ENCODE peak calls at places on chromosome 12, in ten cellular contexts. M is HepG2; S is K562; A is CD4-positive, CD25-positive, alpha-beta regulatory T cell; X is body of pancreas; W is effector memory CD4-positive, alpha-beta T cell; C is PC-9; T is MG63; O is breast epithelium; Y is left ventricle myocardium inferior. B is an unnamed sample. For H3K9me3, the result is how much of the 10 kb centered on the place peaks cover.

GRCh38 chr12:8034802-8035201 is 2.3 kb downstream of the FOXJ2 start:
- DNase-seq in T (no peak), W (no peak), A (no peak), C (peak), S (peak), O (no peak), M (no peak), Y (no peak), X (no peak), B (no peak)

GRCh38 chr12:66197413-66198055 is 8.5 kb downstream of the IRAK3 start:
- DNase-seq in S (no peak), W (no peak), M (no peak), X (no peak), Y (no peak), O (no peak), C (no peak), T (no peak), A (no peak), B (no peak)

GRCh38 chr12:95815635-95816212 is 25.2 kb upstream of the NTN4 start:
- DNase-seq in X (no peak), S (no peak), Y (no peak), M (peak), T (no peak), A (no peak), W (no peak), C (peak), O (no peak), B (no peak)

GRCh38 chr12:118126119-118126757 is 9.7 kb upstream of the PEBP1 start:
- DNase-seq in O (peak), M (peak), T (no peak), W (no peak), S (no peak), A (no peak), Y (peak), X (peak), C (no peak), B (no peak)

GRCh38 chr12:120766569-120766965 is 40.9 kb downstream of the ACADS start:
- DNase-seq in S (no peak), W (no peak), A (no peak), C (no peak), T (no peak), Y (no peak), O (no peak), X (no peak), M (no peak), B (no peak)

GRCh38 chr12:101925352-101925751 is 48.0 kb downstream of the DRAM1 start:
- DNase-seq in O (peak), A (no peak), X (peak), Y (peak), T (peak), C (peak), S (no peak), W (no peak), M (no peak), B (no peak)

GRCh38 chr12:123741937-123742572 is 20.0 kb upstream of the DNAH10 start:
- DNase-seq in S (no peak), A (no peak), Y (no peak), C (no peak), O (no peak), M (no peak), X (no peak), W (no peak), T (no peak), B (no peak)

GRCh38 chr12:58521152-58521551 is 399.2 kb downstream of the LRIG3 start:
- DNase-seq in X (no peak), W (no peak), O (no peak), M (no peak), S (no peak), C (no peak), T (no peak), Y (no peak), A (no peak), B (no peak)

GRCh38 chr12:120352117-120352516 is 16.8 kb downstream of the MSI1 start:
- DNase-seq in O (no peak), C (no peak), W (no peak), S (no peak), T (peak), X (no peak), M (no peak), Y (no peak), A (no peak), B (no peak)

GRCh38 chr12:58665375-58665774 is 254.9 kb downstream of the LRIG3 start:
- DNase-seq in W (no peak), X (no peak), T (no peak), S (no peak), M (no peak), O (no peak), Y (no peak), C (no peak), A (no peak), B (no peak)

GRCh38 chr12:88450130-88450529 is 130.1 kb downstream of the KITLG start:
- DNase-seq in S (no peak), T (peak), Y (no peak), X (no peak), W (no peak), C (no peak), O (no peak), M (no peak), A (no peak), B (no peak)

GRCh38 chr12:50924439-50925341 is 27.7 kb upstream of the HIGD1C start:
- DNase-seq in O (peak), T (peak), A (peak), W (no peak), X (peak), M (peak), S (peak), C (peak), Y (peak), B (no peak)

GRCh38 chr12:22672951-22673350 is 48.0 kb downstream of the ETNK1 start:
- DNase-seq in C (no peak), A (no peak), T (peak), M (no peak), X (no peak), W (no peak), S (no peak), Y (no peak), O (no peak), B (no peak)

GRCh38 chr12:50119387-50119786 is 7.4 kb downstream of the COX14 start:
- DNase-seq in X (no peak), A (no peak), Y (no peak), C (no peak), S (no peak), M (no peak), T (no peak), W (no peak), O (no peak), B (no peak)

GRCh38 chr12:66603458-66603857 is 75.4 kb downstream of the GRIP1 start:
- DNase-seq in S (no peak), X (peak), W (no peak), T (no peak), O (no peak), Y (no peak), C (no peak), M (no peak), A (no peak), B (no peak)

GRCh38 chr12:80567391-80567790 is 123.4 kb downstream of the PTPRQ start:
- DNase-seq in M (no peak), O (no peak), T (no peak), W (no peak), S (no peak), Y (no peak), C (no peak), X (no peak), A (no peak), B (no peak)

GRCh38 chr12:106682594-106683234 is 91.8 kb upstream of the RIC8B start:
- DNase-seq in T (no peak), W (no peak), C (no peak), O (no peak), M (peak), S (no peak), A (no peak), Y (no peak), X (no peak), B (no peak)

GRCh38 chr12:124696689-124697476 is 129.5 kb upstream of the NCOR2 start:
- DNase-seq in S (no peak), C (no peak), O (no peak), M (no peak), X (no peak), A (no peak), W (no peak), T (no peak), Y (no peak), B (no peak)

GRCh38 chr12:11695321-11695720 is 45.8 kb downstream of the ETV6 start:
- DNase-seq in O (no peak), M (no peak), X (peak), S (no peak), W (no peak), C (no peak), A (no peak), T (peak), Y (no peak), B (no peak)

GRCh38 chr12:115598827-115599226 is 678.7 kb downstream of the MED13L start:
- DNase-seq in X (no peak), M (no peak), A (no peak), Y (no peak), C (no peak), T (no peak), W (no peak), S (no peak), O (no peak), B (no peak)

GRCh38 chr12:54993181-54993835 is 8.7 kb upstream of the TESPA1 start:
- DNase-seq in Y (no peak), T (peak), A (peak), W (peak), S (peak), O (no peak), C (peak), X (peak), M (peak), B (peak)

GRCh38 chr12:87871061-87871460 is 158.1 kb downstream of the C12orf50 start:
- DNase-seq in C (no peak), X (no peak), M (no peak), T (no peak), W (no peak), A (no peak), S (no peak), Y (no peak), O (no peak), B (no peak)

GRCh38 chr12:76890407-76891143 is 11.8 kb upstream of the CSRP2 start:
- DNase-seq in Y (no peak), X (no peak), T (no peak), M (no peak), W (no peak), S (no peak), O (no peak), A (no peak), C (no peak), B (no peak)

GRCh38 chr12:93742086-93742934 is 65.1 kb downstream of the CRADD start:
- DNase-seq in W (peak), S (peak), A (peak), Y (peak), X (peak), T (peak), M (peak), O (peak), C (peak), B (peak)

GRCh38 chr12:81722004-81722403 is 37.1 kb downstream of the PPFIA2 start:
- DNase-seq in X (no peak), M (no peak), Y (no peak), O (no peak), S (no peak), W (no peak), T (no peak), A (no peak), C (no peak), B (no peak)

GRCh38 chr12:120955232-120955631 is 23.1 kb upstream of the HNF1A start:
- DNase-seq in M (no peak), W (no peak), X (no peak), S (no peak), Y (no peak), A (no peak), T (no peak), C (peak), O (no peak), B (no peak)

GRCh38 chr12:88572785-88573565 is 7.3 kb downstream of the KITLG start:
- DNase-seq in Y (no peak), C (no peak), O (no peak), A (no peak), X (no peak), T (no peak), S (no peak), M (no peak), W (no peak), B (no peak)

DNA sequence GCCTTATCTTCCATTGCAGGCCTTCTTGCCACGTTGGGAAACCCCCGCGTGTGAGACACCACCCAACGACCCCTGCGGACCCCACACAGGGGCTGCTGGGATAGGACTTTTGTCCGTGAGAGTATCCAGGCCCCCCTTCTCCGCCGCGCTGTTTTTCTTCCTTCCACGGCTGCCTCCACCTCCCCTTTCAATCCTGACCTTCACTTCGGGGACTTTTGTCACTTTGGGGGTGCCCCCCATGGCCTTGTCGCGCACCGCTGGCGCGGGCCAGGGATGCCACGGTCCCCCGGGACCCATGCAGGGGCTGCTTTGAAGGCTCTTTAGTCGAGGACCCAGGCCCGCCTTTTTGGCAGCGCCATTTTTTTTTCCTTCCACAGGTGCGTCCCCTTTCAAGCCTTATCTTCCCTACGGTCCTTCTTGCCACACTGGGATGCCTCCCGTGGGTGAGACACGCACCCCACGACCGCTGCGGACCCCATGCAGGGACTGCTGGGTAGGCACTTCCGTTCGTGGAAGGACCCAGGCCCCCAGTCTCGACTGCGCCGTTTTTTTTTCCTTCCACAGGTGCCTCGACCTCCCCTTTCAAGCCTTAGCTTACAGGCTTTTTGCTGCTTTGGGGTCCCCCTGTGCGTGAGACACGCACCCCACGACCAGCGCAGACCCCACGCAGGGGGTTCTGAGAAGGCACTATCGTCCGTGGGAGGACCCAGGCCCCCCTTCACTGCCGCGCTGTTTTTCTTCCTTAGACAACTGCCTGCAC is 267.3 kb downstream of the ALG10 start:
- DNase-seq in T (no peak), W (no peak), C (no peak), O (no peak), Y (peak), A (no peak), S (no peak), M (no peak), X (no peak), B (no peak)
- H3K9me3 ChIP-seq in T (under half), W (under half), C (under half), O (half or more), Y (under half), A (half or more), S (under half), M (under half), X (under half), B (under half)

GRCh38 chr12:132925597-132926416 is 30.3 kb downstream of the ZNF605 start:
- DNase-seq in M (no peak), Y (no peak), C (no peak), S (no peak), T (no peak), X (no peak), O (no peak), A (no peak), W (no peak), B (no peak)
- H3K9me3 ChIP-seq in M (half or more), Y (half or more), C (half or more), S (under half), T (half or more), X (half or more), O (half or more), A (half or more), W (half or more), B (half or more)

GRCh38 chr12:34605955-34606748 is 583.9 kb downstream of the ALG10 start:
- DNase-seq in Y (no peak), T (no peak), M (no peak), S (no peak), C (no peak), W (no peak), O (no peak), X (no peak), A (no peak), B (no peak)
- H3K9me3 ChIP-seq in Y (half or more), T (under half), M (half or more), S (under half), C (under half), W (under half), O (half or more), X (half or more), A (half or more), B (under half)

DNA sequence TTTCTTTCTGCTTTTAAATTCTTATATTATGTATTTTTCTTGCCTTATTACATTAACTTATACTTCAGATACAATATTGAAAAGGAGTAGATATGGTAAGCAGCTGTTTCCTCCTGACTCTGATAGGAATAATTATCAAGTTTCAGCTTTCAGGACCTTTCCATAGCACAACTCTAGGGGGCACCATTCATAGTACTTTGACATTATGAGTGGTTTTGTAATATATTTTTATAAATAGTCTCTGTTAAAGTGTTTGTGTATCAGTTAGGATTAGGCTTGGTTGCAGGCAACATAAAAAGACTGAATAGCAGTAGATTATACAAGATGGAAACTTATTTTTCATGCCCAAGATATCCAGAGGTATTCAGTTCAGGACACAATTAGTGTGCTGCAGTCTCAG is 27.9 kb upstream of the PARP11 start:
- DNase-seq in S (no peak), A (no peak), W (no peak), Y (no peak), O (no peak), C (no peak), X (no peak), M (no peak), T (no peak), B (no peak)
- H3K9me3 ChIP-seq in S (under half), A (under half), W (under half), Y (under half), O (under half), C (under half), X (under half), M (under half), T (under half), B (under half)

GRCh38 chr12:133124674-133125073 is 5.4 kb downstream of the ZNF891 start:
- DNase-seq in A (no peak), C (no peak), O (no peak), W (no peak), M (no peak), X (no peak), S (no peak), T (no peak), Y (no peak), B (no peak)

DNA sequence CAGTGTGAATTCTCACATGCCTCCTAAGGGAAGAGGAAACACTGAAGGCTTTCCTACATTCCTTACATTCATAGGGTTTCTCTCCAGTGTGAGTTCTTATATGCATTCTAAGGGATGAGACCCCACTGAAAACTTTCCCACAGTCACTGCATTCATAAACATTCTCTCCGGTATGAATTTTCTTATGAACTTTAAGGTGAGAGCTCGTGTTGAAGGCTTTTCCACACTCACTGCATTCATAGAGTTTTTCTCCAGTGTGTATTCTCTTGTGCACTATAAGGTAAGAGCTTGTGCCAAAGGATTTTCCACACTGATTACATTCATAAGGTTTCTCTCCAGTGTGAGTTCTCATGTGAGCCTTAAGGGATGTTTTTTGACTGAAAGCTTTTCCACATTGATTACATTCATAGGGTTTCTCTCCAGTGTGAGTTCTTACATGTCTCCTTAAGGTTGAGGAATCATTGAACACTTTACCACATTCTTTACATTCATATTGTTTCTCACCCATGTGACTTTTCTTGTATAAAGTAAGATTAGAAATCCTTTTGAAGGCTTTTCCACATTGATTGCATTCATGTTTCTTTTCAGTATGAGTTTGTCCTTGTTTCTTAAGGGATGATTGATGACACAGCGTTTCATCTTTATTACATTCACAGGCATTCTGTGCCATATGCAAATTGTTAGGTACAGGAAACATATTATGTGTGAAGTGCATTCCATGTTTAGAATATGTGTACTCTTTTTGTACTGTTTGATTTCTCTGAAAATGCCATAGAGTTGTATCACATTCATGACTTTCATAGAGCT is 9.5 kb downstream of the ZNF891 start:
- DNase-seq in M (no peak), X (no peak), Y (no peak), A (no peak), C (no peak), S (no peak), T (no peak), W (no peak), O (no peak), B (no peak)
- H3K9me3 ChIP-seq in M (half or more), X (half or more), Y (half or more), A (half or more), C (half or more), S (under half), T (half or more), W (half or more), O (half or more), B (half or more)

GRCh38 chr12:34341362-34341733 is 319.1 kb downstream of the ALG10 start:
- DNase-seq in W (no peak), M (no peak), O (no peak), X (no peak), T (no peak), Y (no peak), A (no peak), C (no peak), S (peak), B (no peak)
- H3K9me3 ChIP-seq in W (under half), M (under half), O (half or more), X (under half), T (under half), Y (under half), A (under half), C (under half), S (under half), B (under half)